ENCODE peak calls at places on chromosomes 12 and 14, in six cellular contexts. One of them, this sample, is unnamed.

GRCh38 chr12:123996581-123996980 is 23.6 kb downstream of the ZNF664 start:
- DNase-seq in cardiac muscle cell: no peak
- DNase-seq in Caco-2: no peak
- DNase-seq in left ventricle myocardium inferior: no peak
- DNase-seq in heart left ventricle: no peak
- DNase-seq in fibroblast of pulmonary artery: no peak
- DNase-seq in this sample: no peak

GRCh38 chr14:93007225-93007997 is 84.5 kb downstream of the CHGA start:
- DNase-seq in cardiac muscle cell: peak; percentile 65
- DNase-seq in Caco-2: no peak
- DNase-seq in left ventricle myocardium inferior: no peak
- DNase-seq in heart left ventricle: peak; percentile 78
- DNase-seq in fibroblast of pulmonary artery: peak; percentile 49
- DNase-seq in this sample: no peak

GRCh38 chr12:89700191-89700810 is 8.3 kb downstream of the ATP2B1 start:
- DNase-seq in cardiac muscle cell: no peak
- DNase-seq in Caco-2: no peak
- DNase-seq in left ventricle myocardium inferior: no peak
- DNase-seq in heart left ventricle: no peak
- DNase-seq in fibroblast of pulmonary artery: no peak
- DNase-seq in this sample: no peak

GRCh38 chr14:77599894-77600293 is 16.5 kb downstream of the SPTLC2 start:
- DNase-seq in cardiac muscle cell: no peak
- DNase-seq in Caco-2: no peak
- DNase-seq in left ventricle myocardium inferior: no peak
- DNase-seq in heart left ventricle: no peak
- DNase-seq in fibroblast of pulmonary artery: no peak
- DNase-seq in this sample: no peak

GRCh38 chr12:121443193-121443829 is 43.4 kb downstream of the RNF34 start:
- DNase-seq in cardiac muscle cell: peak; percentile 82
- DNase-seq in Caco-2: peak; percentile 79
- DNase-seq in left ventricle myocardium inferior: peak; percentile 81
- DNase-seq in heart left ventricle: peak; percentile 89
- DNase-seq in fibroblast of pulmonary artery: peak; percentile 79
- DNase-seq in this sample: peak; percentile 91

GRCh38 chr12:94265966-94266365 is 117.6 kb downstream of the PLXNC1 start:
- DNase-seq in cardiac muscle cell: no peak
- DNase-seq in Caco-2: no peak
- DNase-seq in left ventricle myocardium inferior: no peak
- DNase-seq in heart left ventricle: no peak
- DNase-seq in fibroblast of pulmonary artery: no peak
- DNase-seq in this sample: no peak

GRCh38 chr12:64335886-64336466 is 54.6 kb downstream of the C12orf56 start:
- DNase-seq in cardiac muscle cell: no peak
- DNase-seq in Caco-2: no peak
- DNase-seq in left ventricle myocardium inferior: no peak
- DNase-seq in heart left ventricle: no peak
- DNase-seq in fibroblast of pulmonary artery: no peak
- DNase-seq in this sample: no peak

GRCh38 chr12:124259168-124260066 is 35.5 kb upstream of the RFLNA start:
- DNase-seq in cardiac muscle cell: peak; percentile 59
- DNase-seq in Caco-2: peak; percentile 49
- DNase-seq in left ventricle myocardium inferior: no peak
- DNase-seq in heart left ventricle: no peak
- DNase-seq in fibroblast of pulmonary artery: peak; percentile 29
- DNase-seq in this sample: no peak

GRCh38 chr14:70567791-70568190 is 32.7 kb downstream of the MED6 start:
- DNase-seq in cardiac muscle cell: peak; percentile 46
- DNase-seq in Caco-2: peak; percentile 43
- DNase-seq in left ventricle myocardium inferior: no peak
- DNase-seq in heart left ventricle: no peak
- DNase-seq in fibroblast of pulmonary artery: peak; percentile 53
- DNase-seq in this sample: peak; percentile 35

GRCh38 chr14:51242545-51243490 is 2.8 kb downstream of the TMX1 start:
- DNase-seq in cardiac muscle cell: no peak
- DNase-seq in Caco-2: no peak
- DNase-seq in left ventricle myocardium inferior: no peak
- DNase-seq in heart left ventricle: no peak
- DNase-seq in fibroblast of pulmonary artery: no peak
- DNase-seq in this sample: no peak

GRCh38 chr12:52496590-52497071 is 3.6 kb upstream of the KRT6A start:
- DNase-seq in cardiac muscle cell: peak; percentile 75
- DNase-seq in Caco-2: peak; percentile 53
- DNase-seq in left ventricle myocardium inferior: no peak
- DNase-seq in heart left ventricle: peak; percentile 45
- DNase-seq in fibroblast of pulmonary artery: peak; percentile 75
- DNase-seq in this sample: no peak

GRCh38 chr12:101925935-101926334 is 48.6 kb downstream of the DRAM1 start:
- DNase-seq in cardiac muscle cell: peak; percentile 52
- DNase-seq in Caco-2: no peak
- DNase-seq in left ventricle myocardium inferior: no peak
- DNase-seq in heart left ventricle: no peak
- DNase-seq in fibroblast of pulmonary artery: no peak
- DNase-seq in this sample: no peak

GRCh38 chr14:35406811-35407630 is 2.5 kb upstream of the NFKBIA start:
- DNase-seq in cardiac muscle cell: peak; percentile 75
- DNase-seq in Caco-2: no peak
- DNase-seq in left ventricle myocardium inferior: no peak
- DNase-seq in heart left ventricle: no peak
- DNase-seq in fibroblast of pulmonary artery: peak; percentile 80
- DNase-seq in this sample: no peak

GRCh38 chr14:89428163-89428523 is 11.1 kb upstream of the FOXN3 start:
- DNase-seq in cardiac muscle cell: no peak
- DNase-seq in Caco-2: no peak
- DNase-seq in left ventricle myocardium inferior: no peak
- DNase-seq in heart left ventricle: no peak
- DNase-seq in fibroblast of pulmonary artery: no peak
- DNase-seq in this sample: no peak

GRCh38 chr12:12505544-12506501 is 56.8 kb downstream of the DUSP16 start:
- DNase-seq in cardiac muscle cell: peak; percentile 68
- DNase-seq in Caco-2: no peak
- DNase-seq in left ventricle myocardium inferior: no peak
- DNase-seq in heart left ventricle: no peak
- DNase-seq in fibroblast of pulmonary artery: peak; percentile 47
- DNase-seq in this sample: peak; percentile 82

GRCh38 chr14:80356413-80356812 is 145.1 kb upstream of the DIO2 start:
- DNase-seq in cardiac muscle cell: peak; percentile 49
- DNase-seq in Caco-2: no peak
- DNase-seq in left ventricle myocardium inferior: no peak
- DNase-seq in heart left ventricle: no peak
- DNase-seq in fibroblast of pulmonary artery: peak; percentile 50
- DNase-seq in this sample: no peak
- TF ChIP-seq CTCF in cardiac muscle cell: peak; percentile 59
- TF ChIP-seq CTCF in Caco-2: peak; percentile 47
- TF ChIP-seq CTCF in left ventricle myocardium inferior: no peak
- TF ChIP-seq CTCF in heart left ventricle: no peak
- TF ChIP-seq CTCF in fibroblast of pulmonary artery: peak; percentile 69
- TF ChIP-seq CTCF in this sample: no peak

GRCh38 chr14:106209745-106210144 is 683.4 kb downstream of the TMEM121 start:
- DNase-seq in cardiac muscle cell: no peak
- DNase-seq in Caco-2: no peak
- DNase-seq in left ventricle myocardium inferior: no peak
- DNase-seq in heart left ventricle: no peak
- DNase-seq in fibroblast of pulmonary artery: no peak
- DNase-seq in this sample: no peak
- TF ChIP-seq CTCF in cardiac muscle cell: no peak
- TF ChIP-seq CTCF in Caco-2: no peak
- TF ChIP-seq CTCF in left ventricle myocardium inferior: no peak
- TF ChIP-seq CTCF in heart left ventricle: no peak
- TF ChIP-seq CTCF in fibroblast of pulmonary artery: no peak
- TF ChIP-seq CTCF in this sample: no peak

GRCh38 chr12:5965950-5966383 is 20.9 kb upstream of the ANO2 start:
- DNase-seq in cardiac muscle cell: peak; percentile 59
- DNase-seq in Caco-2: no peak
- DNase-seq in left ventricle myocardium inferior: peak; percentile 29
- DNase-seq in heart left ventricle: no peak
- DNase-seq in fibroblast of pulmonary artery: peak; percentile 54
- DNase-seq in this sample: peak; percentile 67
- TF ChIP-seq CTCF in cardiac muscle cell: peak; percentile 88
- TF ChIP-seq CTCF in Caco-2: peak; percentile 90
- TF ChIP-seq CTCF in left ventricle myocardium inferior: peak; percentile 81
- TF ChIP-seq CTCF in heart left ventricle: peak; percentile 59
- TF ChIP-seq CTCF in fibroblast of pulmonary artery: peak; percentile 93
- TF ChIP-seq CTCF in this sample: peak; percentile 87

DNA sequence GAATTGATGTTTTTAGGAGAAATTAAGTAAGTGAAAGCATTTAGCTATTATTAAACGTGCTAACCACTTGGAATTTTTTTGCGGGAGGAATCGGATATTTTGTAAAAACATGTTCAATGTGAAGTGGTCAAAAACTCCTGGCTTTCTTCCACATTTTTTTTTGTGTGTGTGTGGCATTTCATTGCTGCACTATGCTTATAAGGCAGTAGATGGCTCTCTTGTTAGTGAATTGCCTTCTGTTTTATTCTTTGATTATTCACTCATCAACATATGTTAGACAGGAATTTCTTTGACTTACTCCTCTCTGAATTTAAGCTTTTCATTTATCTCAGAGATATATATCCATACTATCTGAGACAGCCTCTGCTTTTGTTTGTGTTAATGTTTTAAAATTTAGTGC is 71.3 kb downstream of the DERA start:
- DNase-seq in cardiac muscle cell: peak; percentile 76
- DNase-seq in Caco-2: no peak
- DNase-seq in left ventricle myocardium inferior: no peak
- DNase-seq in heart left ventricle: no peak
- DNase-seq in fibroblast of pulmonary artery: peak; percentile 78
- DNase-seq in this sample: no peak
- TF ChIP-seq CTCF in cardiac muscle cell: peak; percentile 65
- TF ChIP-seq CTCF in Caco-2: peak; percentile 39
- TF ChIP-seq CTCF in left ventricle myocardium inferior: peak; percentile 57
- TF ChIP-seq CTCF in heart left ventricle: peak; percentile 45
- TF ChIP-seq CTCF in fibroblast of pulmonary artery: peak; percentile 74
- TF ChIP-seq CTCF in this sample: peak; percentile 18

DNA sequence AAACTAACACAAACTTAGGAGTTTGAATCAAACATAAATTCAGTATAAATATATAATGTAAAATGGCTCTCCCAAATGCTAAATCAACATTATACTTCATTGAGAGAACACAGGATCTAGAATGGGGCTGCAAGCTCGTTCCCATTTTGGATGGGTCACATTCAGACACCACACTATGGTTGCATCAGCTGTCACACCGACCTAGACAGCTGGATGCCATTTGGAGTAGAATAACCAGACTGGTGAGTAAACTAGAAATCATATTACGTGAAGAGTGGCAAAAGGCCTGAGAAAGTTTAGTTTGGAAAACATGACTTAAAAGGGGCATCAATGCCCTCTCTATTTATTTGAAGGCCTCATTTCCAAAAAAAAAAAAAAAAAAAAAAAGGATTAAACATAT is 430.4 kb downstream of the NPAS3 start:
- DNase-seq in cardiac muscle cell: no peak
- DNase-seq in Caco-2: no peak
- DNase-seq in left ventricle myocardium inferior: no peak
- DNase-seq in heart left ventricle: no peak
- DNase-seq in fibroblast of pulmonary artery: no peak
- DNase-seq in this sample: no peak
- TF ChIP-seq CTCF in cardiac muscle cell: no peak
- TF ChIP-seq CTCF in Caco-2: no peak
- TF ChIP-seq CTCF in left ventricle myocardium inferior: no peak
- TF ChIP-seq CTCF in heart left ventricle: no peak
- TF ChIP-seq CTCF in fibroblast of pulmonary artery: no peak
- TF ChIP-seq CTCF in this sample: no peak

GRCh38 chr12:19988918-19989317 is 379.4 kb upstream of the PDE3A start:
- DNase-seq in cardiac muscle cell: no peak
- DNase-seq in Caco-2: no peak
- DNase-seq in left ventricle myocardium inferior: no peak
- DNase-seq in heart left ventricle: no peak
- DNase-seq in fibroblast of pulmonary artery: no peak
- DNase-seq in this sample: no peak

GRCh38 chr12:19992311-19992710 is 376.0 kb upstream of the PDE3A start:
- DNase-seq in cardiac muscle cell: no peak
- DNase-seq in Caco-2: no peak
- DNase-seq in left ventricle myocardium inferior: no peak
- DNase-seq in heart left ventricle: no peak
- DNase-seq in fibroblast of pulmonary artery: no peak
- DNase-seq in this sample: no peak

DNA sequence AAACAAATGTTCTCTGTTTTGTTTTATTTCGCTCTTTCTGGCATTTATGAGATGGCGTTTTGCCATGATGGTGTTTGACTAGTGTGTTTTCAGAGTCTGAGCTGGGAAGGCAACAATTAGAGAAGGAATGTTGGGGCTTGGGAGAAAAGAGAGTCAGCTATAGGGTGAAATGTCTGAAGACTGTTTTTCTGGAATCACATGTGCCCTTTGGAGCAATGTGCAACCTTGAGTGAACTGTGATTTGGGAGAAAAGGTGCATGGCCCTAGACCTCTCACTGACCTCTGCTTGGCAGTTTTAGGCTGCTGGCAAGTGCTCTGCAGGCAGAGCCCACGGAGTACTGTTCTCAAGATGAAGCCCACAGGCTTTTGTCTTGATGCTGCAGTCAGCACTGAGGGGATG is 379.9 kb upstream of the PDE3A start:
- DNase-seq in cardiac muscle cell: peak; percentile 48
- DNase-seq in Caco-2: no peak
- DNase-seq in left ventricle myocardium inferior: no peak
- DNase-seq in heart left ventricle: no peak
- DNase-seq in fibroblast of pulmonary artery: peak; percentile 26
- DNase-seq in this sample: no peak
- TF ChIP-seq CTCF in cardiac muscle cell: no peak
- TF ChIP-seq CTCF in Caco-2: no peak
- TF ChIP-seq CTCF in left ventricle myocardium inferior: no peak
- TF ChIP-seq CTCF in heart left ventricle: no peak
- TF ChIP-seq CTCF in fibroblast of pulmonary artery: no peak
- TF ChIP-seq CTCF in this sample: no peak

DNA sequence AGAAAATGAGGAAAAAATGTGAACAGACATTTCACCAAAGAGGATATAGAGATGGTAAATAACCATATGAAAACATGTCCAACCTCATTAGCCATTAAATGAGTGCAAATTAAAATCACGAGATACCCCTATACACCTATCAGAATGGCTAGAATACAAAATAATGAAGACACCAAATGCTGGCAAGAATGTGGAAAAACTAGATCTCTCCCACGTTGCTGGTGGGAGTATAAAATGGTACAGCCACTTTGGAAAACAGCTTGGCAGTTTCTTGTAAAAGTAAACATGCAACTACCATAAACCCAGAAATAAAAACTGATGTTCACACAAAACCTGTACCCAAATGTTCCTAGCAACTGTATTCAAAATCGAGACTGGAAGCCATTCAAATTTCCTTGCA is 38.3 kb upstream of the TCL1B start:
- DNase-seq in cardiac muscle cell: no peak
- DNase-seq in Caco-2: no peak
- DNase-seq in left ventricle myocardium inferior: no peak
- DNase-seq in heart left ventricle: no peak
- DNase-seq in fibroblast of pulmonary artery: no peak
- DNase-seq in this sample: no peak
- TF ChIP-seq CTCF in cardiac muscle cell: no peak
- TF ChIP-seq CTCF in Caco-2: no peak
- TF ChIP-seq CTCF in left ventricle myocardium inferior: no peak
- TF ChIP-seq CTCF in heart left ventricle: no peak
- TF ChIP-seq CTCF in fibroblast of pulmonary artery: no peak
- TF ChIP-seq CTCF in this sample: no peak

GRCh38 chr14:56754966-56755365 is 55.3 kb downstream of the OTX2 start:
- DNase-seq in cardiac muscle cell: no peak
- DNase-seq in Caco-2: peak; percentile 44
- DNase-seq in left ventricle myocardium inferior: no peak
- DNase-seq in heart left ventricle: no peak
- DNase-seq in fibroblast of pulmonary artery: no peak
- DNase-seq in this sample: no peak

GRCh38 chr14:56752428-56752827 is 57.9 kb downstream of the OTX2 start:
- DNase-seq in cardiac muscle cell: no peak
- DNase-seq in Caco-2: no peak
- DNase-seq in left ventricle myocardium inferior: no peak
- DNase-seq in heart left ventricle: no peak
- DNase-seq in fibroblast of pulmonary artery: no peak
- DNase-seq in this sample: no peak

GRCh38 chr14:56751471-56751870 is 58.8 kb downstream of the OTX2 start:
- DNase-seq in cardiac muscle cell: no peak
- DNase-seq in Caco-2: no peak
- DNase-seq in left ventricle myocardium inferior: no peak
- DNase-seq in heart left ventricle: no peak
- DNase-seq in fibroblast of pulmonary artery: no peak
- DNase-seq in this sample: no peak
- TF ChIP-seq CTCF in cardiac muscle cell: no peak
- TF ChIP-seq CTCF in Caco-2: peak; percentile 36
- TF ChIP-seq CTCF in left ventricle myocardium inferior: no peak
- TF ChIP-seq CTCF in heart left ventricle: no peak
- TF ChIP-seq CTCF in fibroblast of pulmonary artery: no peak
- TF ChIP-seq CTCF in this sample: no peak

This sample was measured in GM10248.